ENCODE peak calls at places on chromosomes 2 and 18, in nine cellular contexts. One of them, this sample, is unnamed.

GRCh38 chr18:60910534-60910933 is 422.7 kb upstream of the CDH20 start:
- DNase-seq in A549: no peak
- DNase-seq in psoas muscle: no peak
- DNase-seq in natural killer cell: no peak
- DNase-seq in cardiac muscle cell: no peak
- DNase-seq in WTC11: no peak
- DNase-seq in adrenal gland: no peak
- DNase-seq in hepatocyte: no peak
- DNase-seq in uterus: no peak
- DNase-seq in this sample: no peak

GRCh38 chr2:127508621-127509034 is 17.7 kb downstream of the IWS1 start:
- DNase-seq in WTC11: no peak
- DNase-seq in uterus: peak; percentile 68
- DNase-seq in psoas muscle: peak; percentile 87
- DNase-seq in cardiac muscle cell: peak; percentile 44
- DNase-seq in natural killer cell: no peak
- DNase-seq in A549: peak; percentile 91
- DNase-seq in hepatocyte: peak; percentile 75
- DNase-seq in adrenal gland: peak; percentile 94
- DNase-seq in this sample: no peak

GRCh38 chr2:73117441-73117840 is 4.7 kb upstream of the RAB11FIP5 start:
- DNase-seq in WTC11: no peak
- DNase-seq in adrenal gland: no peak
- DNase-seq in hepatocyte: no peak
- DNase-seq in psoas muscle: no peak
- DNase-seq in uterus: no peak
- DNase-seq in natural killer cell: no peak
- DNase-seq in A549: no peak
- DNase-seq in cardiac muscle cell: no peak
- DNase-seq in this sample: no peak

GRCh38 chr18:13491138-13491537 is 235.2 kb downstream of the FAM210A start:
- DNase-seq in A549: no peak
- DNase-seq in WTC11: no peak
- DNase-seq in hepatocyte: no peak
- DNase-seq in psoas muscle: no peak
- DNase-seq in uterus: no peak
- DNase-seq in cardiac muscle cell: no peak
- DNase-seq in natural killer cell: no peak
- DNase-seq in adrenal gland: no peak
- DNase-seq in this sample: no peak

GRCh38 chr18:37361223-37362157 is 204.1 kb downstream of the CELF4 start:
- DNase-seq in hepatocyte: no peak
- DNase-seq in natural killer cell: no peak
- DNase-seq in WTC11: no peak
- DNase-seq in uterus: no peak
- DNase-seq in adrenal gland: no peak
- DNase-seq in psoas muscle: no peak
- DNase-seq in cardiac muscle cell: no peak
- DNase-seq in A549: no peak
- DNase-seq in this sample: no peak

GRCh38 chr18:50829644-50830043 is 9.8 kb upstream of the MRO start:
- DNase-seq in hepatocyte: no peak
- DNase-seq in uterus: no peak
- DNase-seq in natural killer cell: no peak
- DNase-seq in adrenal gland: no peak
- DNase-seq in A549: no peak
- DNase-seq in cardiac muscle cell: no peak
- DNase-seq in WTC11: no peak
- DNase-seq in psoas muscle: no peak
- DNase-seq in this sample: no peak

GRCh38 chr2:181264016-181264415 is 193.2 kb upstream of the ITGA4 start:
- DNase-seq in natural killer cell: no peak
- DNase-seq in psoas muscle: no peak
- DNase-seq in uterus: no peak
- DNase-seq in A549: no peak
- DNase-seq in WTC11: no peak
- DNase-seq in cardiac muscle cell: no peak
- DNase-seq in adrenal gland: no peak
- DNase-seq in hepatocyte: no peak
- DNase-seq in this sample: no peak

GRCh38 chr2:54455584-54456525 is at the start of gene SPTBN1:
- DNase-seq in A549: peak; percentile 76
- DNase-seq in WTC11: peak; percentile 89
- DNase-seq in uterus: peak; percentile 95
- DNase-seq in hepatocyte: peak; percentile 94
- DNase-seq in adrenal gland: peak; percentile 95
- DNase-seq in natural killer cell: no peak
- DNase-seq in cardiac muscle cell: peak; percentile 93
- DNase-seq in psoas muscle: peak; percentile 96
- DNase-seq in this sample: peak; percentile 81

GRCh38 chr2:54088191-54088634 is 27.2 kb upstream of the ACYP2 start:
- DNase-seq in A549: no peak
- DNase-seq in hepatocyte: peak; percentile 20
- DNase-seq in WTC11: no peak
- DNase-seq in cardiac muscle cell: no peak
- DNase-seq in uterus: no peak
- DNase-seq in psoas muscle: no peak
- DNase-seq in natural killer cell: no peak
- DNase-seq in adrenal gland: no peak
- DNase-seq in this sample: no peak

GRCh38 chr2:191894681-191895147 is 47.8 kb upstream of the CAVIN2 start:
- DNase-seq in WTC11: no peak
- DNase-seq in natural killer cell: no peak
- DNase-seq in A549: peak; percentile 14
- DNase-seq in uterus: no peak
- DNase-seq in adrenal gland: no peak
- DNase-seq in psoas muscle: no peak
- DNase-seq in cardiac muscle cell: no peak
- DNase-seq in hepatocyte: no peak
- DNase-seq in this sample: no peak

GRCh38 chr2:71851094-71851755 is 296.4 kb downstream of the CYP26B1 start:
- DNase-seq in A549: no peak
- DNase-seq in WTC11: no peak
- DNase-seq in cardiac muscle cell: no peak
- DNase-seq in psoas muscle: no peak
- DNase-seq in hepatocyte: no peak
- DNase-seq in uterus: no peak
- DNase-seq in adrenal gland: no peak
- DNase-seq in natural killer cell: no peak
- DNase-seq in this sample: no peak

GRCh38 chr18:76928179-76928868 is 106.0 kb downstream of the ZNF236 start:
- DNase-seq in A549: no peak
- DNase-seq in uterus: no peak
- DNase-seq in natural killer cell: no peak
- DNase-seq in WTC11: no peak
- DNase-seq in psoas muscle: no peak
- DNase-seq in cardiac muscle cell: no peak
- DNase-seq in hepatocyte: no peak
- DNase-seq in adrenal gland: no peak
- DNase-seq in this sample: no peak

GRCh38 chr18:76922107-76922506 is 99.8 kb downstream of the ZNF236 start:
- DNase-seq in hepatocyte: peak; percentile 61
- DNase-seq in psoas muscle: peak; percentile 72
- DNase-seq in uterus: no peak
- DNase-seq in A549: peak; percentile 8
- DNase-seq in cardiac muscle cell: peak; percentile 66
- DNase-seq in adrenal gland: peak; percentile 60
- DNase-seq in WTC11: peak; percentile 62
- DNase-seq in natural killer cell: peak; percentile 31
- DNase-seq in this sample: no peak

GRCh38 chr18:76927216-76927725 is 104.9 kb downstream of the ZNF236 start:
- DNase-seq in uterus: no peak
- DNase-seq in natural killer cell: no peak
- DNase-seq in cardiac muscle cell: no peak
- DNase-seq in psoas muscle: no peak
- DNase-seq in WTC11: no peak
- DNase-seq in hepatocyte: no peak
- DNase-seq in adrenal gland: no peak
- DNase-seq in A549: no peak
- DNase-seq in this sample: no peak

GRCh38 chr18:76920974-76921373 is 98.6 kb downstream of the ZNF236 start:
- DNase-seq in uterus: no peak
- DNase-seq in A549: no peak
- DNase-seq in WTC11: no peak
- DNase-seq in cardiac muscle cell: no peak
- DNase-seq in natural killer cell: no peak
- DNase-seq in adrenal gland: no peak
- DNase-seq in hepatocyte: no peak
- DNase-seq in psoas muscle: no peak
- DNase-seq in this sample: no peak

DNA sequence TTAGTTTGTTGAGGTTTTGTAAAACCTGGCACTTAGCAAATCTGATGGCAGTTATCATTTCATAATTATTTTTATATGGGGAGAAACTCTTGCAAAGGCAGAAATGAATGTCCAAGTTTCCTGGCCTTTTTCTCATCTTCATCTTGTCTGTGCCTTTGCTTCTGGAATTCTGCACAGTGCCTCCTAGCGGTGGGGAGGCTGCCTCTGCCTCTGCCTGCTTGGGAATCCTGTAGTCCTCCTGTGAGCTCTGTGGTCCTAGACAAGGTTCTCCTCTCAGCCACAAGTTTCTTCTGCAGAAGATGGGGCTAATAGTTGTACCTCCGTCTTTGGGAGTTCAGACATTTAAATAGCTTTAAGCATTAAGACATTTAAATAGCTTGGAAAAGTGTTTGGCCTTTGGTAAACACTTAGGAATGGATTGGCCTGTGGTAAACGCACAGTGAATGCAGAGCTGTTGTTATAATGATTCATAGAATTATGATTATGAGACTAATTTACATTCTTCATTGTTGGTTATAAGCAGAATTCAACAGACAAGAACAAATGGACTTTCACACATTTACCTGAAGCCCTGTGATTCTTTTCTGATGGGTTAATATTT is 101.2 kb downstream of the ZNF236 start:
- DNase-seq in hepatocyte: peak; percentile 21
- DNase-seq in uterus: no peak
- DNase-seq in natural killer cell: no peak
- DNase-seq in cardiac muscle cell: peak; percentile 13
- DNase-seq in A549: peak; percentile 5
- DNase-seq in WTC11: peak; percentile 77
- DNase-seq in psoas muscle: no peak
- DNase-seq in adrenal gland: no peak
- DNase-seq in this sample: no peak
- TF ChIP-seq CTCF in hepatocyte: peak; percentile 46
- TF ChIP-seq CTCF in uterus: peak; percentile 5
- TF ChIP-seq CTCF in natural killer cell: no peak
- TF ChIP-seq CTCF in cardiac muscle cell: peak; percentile 43
- TF ChIP-seq CTCF in A549: peak; percentile 33
- TF ChIP-seq CTCF in WTC11: peak; percentile 68
- TF ChIP-seq CTCF in psoas muscle: peak; percentile 9
- TF ChIP-seq CTCF in adrenal gland: no peak
- TF ChIP-seq CTCF in this sample: peak; percentile 57

GRCh38 chr2:194314042-194314441 is 1343.0 kb upstream of the SLC39A10 start:
- DNase-seq in cardiac muscle cell: no peak
- DNase-seq in A549: no peak
- DNase-seq in psoas muscle: no peak
- DNase-seq in adrenal gland: no peak
- DNase-seq in hepatocyte: no peak
- DNase-seq in uterus: no peak
- DNase-seq in WTC11: no peak
- DNase-seq in natural killer cell: no peak
- DNase-seq in this sample: no peak
- TF ChIP-seq CTCF in cardiac muscle cell: no peak
- TF ChIP-seq CTCF in A549: no peak
- TF ChIP-seq CTCF in psoas muscle: no peak
- TF ChIP-seq CTCF in adrenal gland: no peak
- TF ChIP-seq CTCF in hepatocyte: no peak
- TF ChIP-seq CTCF in uterus: no peak
- TF ChIP-seq CTCF in WTC11: no peak
- TF ChIP-seq CTCF in natural killer cell: no peak
- TF ChIP-seq CTCF in this sample: no peak

DNA sequence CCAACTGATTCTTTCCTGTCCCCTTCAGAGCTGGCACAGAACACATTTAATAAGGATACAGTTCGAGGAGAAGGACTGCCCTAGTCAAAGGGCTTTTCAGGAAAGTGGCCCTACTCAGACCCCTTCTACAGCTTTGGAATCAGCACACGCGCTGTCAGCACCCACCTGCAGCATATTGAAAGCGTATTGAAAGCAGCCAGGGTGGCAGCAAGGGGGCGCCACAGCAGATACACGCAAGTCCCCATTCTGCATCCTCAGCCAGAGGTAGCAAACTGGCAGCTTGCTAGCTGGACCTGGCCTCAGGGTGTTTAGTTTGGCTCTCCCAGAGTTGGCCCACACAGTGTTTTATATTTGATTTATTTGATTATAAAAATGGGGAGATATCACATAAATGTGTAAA is 101.0 kb upstream of the NT5C1B start:
- DNase-seq in A549: no peak
- DNase-seq in cardiac muscle cell: peak; percentile 18
- DNase-seq in adrenal gland: no peak
- DNase-seq in natural killer cell: no peak
- DNase-seq in uterus: no peak
- DNase-seq in hepatocyte: no peak
- DNase-seq in psoas muscle: no peak
- DNase-seq in WTC11: peak; percentile 76
- DNase-seq in this sample: no peak
- TF ChIP-seq CTCF in A549: no peak
- TF ChIP-seq CTCF in cardiac muscle cell: peak; percentile 5
- TF ChIP-seq CTCF in adrenal gland: no peak
- TF ChIP-seq CTCF in natural killer cell: no peak
- TF ChIP-seq CTCF in uterus: no peak
- TF ChIP-seq CTCF in hepatocyte: no peak
- TF ChIP-seq CTCF in psoas muscle: no peak
- TF ChIP-seq CTCF in WTC11: peak; percentile 70
- TF ChIP-seq CTCF in this sample: peak; percentile 32

GRCh38 chr2:241218131-241219029 is 29.9 kb downstream of the ANO7 start:
- DNase-seq in WTC11: peak; percentile 69
- DNase-seq in cardiac muscle cell: peak; percentile 76
- DNase-seq in uterus: peak; percentile 55
- DNase-seq in adrenal gland: peak; percentile 65
- DNase-seq in A549: peak; percentile 29
- DNase-seq in natural killer cell: peak; percentile 51
- DNase-seq in psoas muscle: peak; percentile 81
- DNase-seq in hepatocyte: peak; percentile 74
- DNase-seq in this sample: peak; percentile 43

GRCh38 chr2:241219856-241220356 is 31.4 kb downstream of the ANO7 start:
- DNase-seq in natural killer cell: no peak
- DNase-seq in adrenal gland: no peak
- DNase-seq in A549: no peak
- DNase-seq in cardiac muscle cell: no peak
- DNase-seq in psoas muscle: no peak
- DNase-seq in hepatocyte: no peak
- DNase-seq in WTC11: no peak
- DNase-seq in uterus: no peak
- DNase-seq in this sample: no peak

GRCh38 chr2:241216211-241216761 is 27.8 kb downstream of the ANO7 start:
- DNase-seq in hepatocyte: no peak
- DNase-seq in A549: no peak
- DNase-seq in psoas muscle: no peak
- DNase-seq in WTC11: peak; percentile 48
- DNase-seq in uterus: no peak
- DNase-seq in cardiac muscle cell: peak; percentile 48
- DNase-seq in adrenal gland: no peak
- DNase-seq in natural killer cell: no peak
- DNase-seq in this sample: no peak

GRCh38 chr2:241217320-241218031 is 29.0 kb downstream of the ANO7 start:
- DNase-seq in hepatocyte: peak; percentile 86
- DNase-seq in uterus: peak; percentile 73
- DNase-seq in adrenal gland: peak; percentile 80
- DNase-seq in natural killer cell: peak; percentile 59
- DNase-seq in WTC11: peak; percentile 74
- DNase-seq in A549: peak; percentile 73
- DNase-seq in cardiac muscle cell: peak; percentile 87
- DNase-seq in psoas muscle: peak; percentile 88
- DNase-seq in this sample: peak; percentile 52

GRCh38 chr2:241219030-241219382 is 30.5 kb downstream of the ANO7 start:
- DNase-seq in WTC11: no peak
- DNase-seq in psoas muscle: no peak
- DNase-seq in cardiac muscle cell: no peak
- DNase-seq in A549: no peak
- DNase-seq in uterus: no peak
- DNase-seq in adrenal gland: no peak
- DNase-seq in natural killer cell: no peak
- DNase-seq in hepatocyte: no peak
- DNase-seq in this sample: no peak
- TF ChIP-seq CTCF in WTC11: no peak
- TF ChIP-seq CTCF in psoas muscle: no peak
- TF ChIP-seq CTCF in cardiac muscle cell: no peak
- TF ChIP-seq CTCF in A549: no peak
- TF ChIP-seq CTCF in uterus: no peak
- TF ChIP-seq CTCF in adrenal gland: no peak
- TF ChIP-seq CTCF in natural killer cell: no peak
- TF ChIP-seq CTCF in hepatocyte: no peak
- TF ChIP-seq CTCF in this sample: no peak